ENCODE peak calls at places on chromosomes 6 and 20, in seven cellular contexts. W, M, U, B, D, N and T are unnamed samples.

GRCh38 chr20:47543006-47543431 is 41.3 kb downstream of the NCOA3 start:
- DNase-seq in D (no peak), B (no peak), N (no peak), U (no peak), W (no peak), M (no peak), T (no peak)

GRCh38 chr6:30759575-30760239 is 15.4 kb upstream of the IER3 start:
- DNase-seq in D (no peak), W (no peak), M (peak), U (no peak), B (no peak), N (peak), T (no peak)

GRCh38 chr20:35700625-35701148 is 1.5 kb downstream of the ROMO1 start:
- DNase-seq in M (peak), D (no peak), U (no peak), W (no peak), N (no peak), B (no peak), T (no peak)

GRCh38 chr6:157265630-157266029 is 57.7 kb downstream of the TMEM242 start:
- DNase-seq in N (no peak), D (no peak), M (no peak), B (no peak), U (no peak), W (no peak), T (no peak)

GRCh38 chr6:111605100-111605748 is 454 bp downstream of the TRAF3IP2 start:
- DNase-seq in U (no peak), W (peak), D (peak), N (peak), M (peak), B (peak), T (peak)

GRCh38 chr6:104789770-104790190 is 69.9 kb downstream of the HACE1 start:
- DNase-seq in N (no peak), B (no peak), U (no peak), D (no peak), W (no peak), M (peak), T (no peak)

GRCh38 chr20:5845686-5846651 is 95.8 kb downstream of the SHLD1 start:
- DNase-seq in W (no peak), D (no peak), N (no peak), B (no peak), U (no peak), M (peak), T (no peak)

GRCh38 chr20:17589161-17589834 is 19.4 kb downstream of the DSTN start:
- DNase-seq in W (no peak), U (no peak), M (no peak), D (no peak), B (no peak), N (no peak), T (no peak)

GRCh38 chr6:116176596-116176995 is 50.7 kb upstream of the COL10A1 start:
- DNase-seq in N (no peak), B (no peak), D (no peak), W (no peak), M (peak), U (no peak), T (no peak)

GRCh38 chr6:43937236-43938177 is 167.5 kb downstream of the VEGFA start:
- DNase-seq in M (no peak), D (no peak), N (no peak), W (no peak), U (no peak), B (peak), T (peak)

GRCh38 chr20:44594730-44595129 is 12.4 kb downstream of the PKIG start:
- DNase-seq in U (peak), M (no peak), B (no peak), W (peak), D (no peak), N (no peak), T (no peak)

GRCh38 chr6:169627736-169628423 is 73.9 kb downstream of the WDR27 start:
- DNase-seq in W (no peak), M (no peak), D (no peak), N (no peak), U (no peak), B (no peak), T (no peak)

GRCh38 chr6:123777554-123777953 is 26.1 kb upstream of the NKAIN2 start:
- DNase-seq in M (no peak), N (no peak), W (no peak), U (no peak), B (no peak), D (no peak), T (no peak)

GRCh38 chr20:33576432-33576883 is 85.7 kb upstream of the C20orf144 start:
- DNase-seq in D (peak), N (no peak), W (no peak), B (no peak), U (no peak), M (peak), T (no peak)

GRCh38 chr20:20680991-20681508 is 31.4 kb downstream of the RALGAPA2 start:
- DNase-seq in U (no peak), N (no peak), M (no peak), D (no peak), W (no peak), B (no peak), T (no peak)

GRCh38 chr6:2999005-2999620 is 581 bp upstream of the NQO2 start:
- DNase-seq in U (peak), B (no peak), M (no peak), D (no peak), W (peak), N (no peak), T (peak)

GRCh38 chr6:36837686-36838085 is 1.6 kb downstream of the CPNE5 start:
- DNase-seq in D (no peak), M (no peak), W (no peak), N (no peak), U (no peak), B (no peak), T (no peak)

GRCh38 chr6:50720623-50721022 is 7.3 kb downstream of the TFAP2D start:
- DNase-seq in U (no peak), W (no peak), B (no peak), N (no peak), M (peak), D (no peak), T (no peak)

GRCh38 chr6:133432021-133432989 is 191.1 kb downstream of the EYA4 start:
- DNase-seq in M (peak), U (no peak), N (no peak), D (no peak), W (no peak), B (no peak), T (no peak)

GRCh38 chr6:79911992-79912391 is 35.4 kb downstream of the ELOVL4 start:
- DNase-seq in U (no peak), N (no peak), W (no peak), M (no peak), B (no peak), D (no peak), T (no peak)
- TF ChIP-seq CTCF in U (no peak), N (no peak), W (no peak), M (no peak), B (no peak), D (no peak), T (no peak)

GRCh38 chr6:63066053-63066704 is 145.1 kb upstream of the FKBP1C start:
- DNase-seq in D (no peak), N (no peak), B (no peak), U (no peak), W (no peak), M (peak), T (no peak)
- TF ChIP-seq CTCF in D (no peak), N (no peak), B (no peak), U (no peak), W (no peak), M (peak), T (no peak)

GRCh38 chr6:19501737-19502245 is 335.4 kb upstream of the ID4 start:
- DNase-seq in B (no peak), N (no peak), U (no peak), M (peak), D (no peak), W (no peak), T (no peak)
- TF ChIP-seq CTCF in B (no peak), N (no peak), U (no peak), M (no peak), D (no peak), W (no peak), T (no peak)

GRCh38 chr6:65638047-65638831 is 68.8 kb downstream of the EYS start:
- DNase-seq in W (no peak), D (no peak), B (no peak), U (no peak), N (no peak), M (peak), T (no peak)
- TF ChIP-seq CTCF in W (no peak), D (no peak), B (no peak), U (no peak), N (no peak), M (peak), T (no peak)

DNA sequence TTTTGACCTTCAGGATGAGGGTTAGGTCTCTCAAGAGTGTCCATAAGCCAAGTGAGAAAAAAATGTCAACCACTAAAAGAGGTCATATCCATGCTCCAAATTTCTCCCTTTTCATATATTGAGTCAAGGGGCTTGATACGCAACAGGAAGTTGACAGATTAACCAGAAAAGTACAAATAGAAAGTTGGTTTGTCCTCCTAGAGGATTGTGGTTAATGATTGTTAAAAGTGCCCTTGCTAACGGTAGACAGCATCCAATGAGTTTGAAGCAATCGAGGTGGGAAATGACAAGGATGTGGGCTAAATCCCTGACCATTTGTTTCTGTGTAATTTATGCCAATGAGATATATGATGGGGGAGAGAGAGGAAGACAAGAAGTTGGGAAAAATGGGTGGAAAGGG is 18.1 kb upstream of the HBS1L start:
- DNase-seq in U (no peak), D (no peak), W (no peak), N (no peak), B (no peak), M (no peak), T (no peak)
- TF ChIP-seq CTCF in U (no peak), D (no peak), W (no peak), N (no peak), B (no peak), M (no peak), T (no peak)

DNA sequence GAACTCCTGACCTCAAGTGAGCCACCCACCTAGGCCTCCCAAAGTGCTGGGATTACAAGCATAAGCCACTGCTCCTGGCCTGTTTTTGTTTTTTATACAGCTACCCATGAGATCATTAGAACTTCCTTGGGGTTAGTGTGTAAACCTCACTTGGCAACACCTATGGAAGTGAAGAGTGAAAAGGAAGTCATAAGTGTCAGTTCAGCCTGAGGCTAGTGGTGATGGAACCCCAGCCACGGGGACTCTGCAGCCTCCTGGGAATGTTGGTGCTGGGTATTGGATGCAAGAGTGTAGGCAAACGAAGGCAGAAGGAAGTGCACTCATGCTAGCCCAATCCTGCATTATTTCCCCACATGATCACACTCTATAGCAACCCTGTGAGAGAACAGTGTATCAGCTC is 33.6 kb upstream of the FUCA2 start:
- DNase-seq in B (no peak), N (no peak), U (no peak), D (no peak), M (no peak), W (no peak), T (no peak)
- TF ChIP-seq CTCF in B (no peak), N (no peak), U (no peak), D (no peak), M (no peak), W (no peak), T (no peak)

GRCh38 chr6:129793447-129793846 is 67.7 kb downstream of the TMEM244 start:
- DNase-seq in D (no peak), B (no peak), N (no peak), U (no peak), W (no peak), M (no peak), T (no peak)
- TF ChIP-seq CTCF in D (no peak), B (no peak), N (no peak), U (no peak), W (no peak), M (no peak), T (no peak)

DNA sequence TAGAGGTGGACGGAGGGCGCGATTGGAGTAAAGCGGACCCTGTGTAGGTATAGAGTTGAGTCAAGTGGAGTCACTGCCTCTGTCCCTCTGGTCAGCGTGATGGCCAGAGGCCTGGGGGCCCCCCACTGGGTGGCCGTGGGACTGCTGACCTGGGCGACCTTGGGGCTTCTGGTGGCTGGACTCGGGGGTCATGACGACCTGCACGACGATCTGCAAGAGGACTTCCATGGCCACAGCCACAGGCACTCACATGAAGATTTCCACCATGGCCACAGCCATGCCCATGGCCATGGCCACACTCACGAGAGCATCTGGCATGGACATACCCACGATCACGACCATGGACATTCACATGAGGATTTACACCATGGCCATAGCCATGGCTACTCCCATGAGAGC is 479 bp downstream of the SLC39A7 start:
- DNase-seq in N (no peak), M (no peak), W (no peak), D (peak), B (no peak), U (no peak), T (peak)
- TF ChIP-seq CTCF in N (no peak), M (no peak), W (no peak), D (no peak), B (no peak), U (no peak), T (no peak)